ENCODE peak calls at places on chromosome 1, in four cellular contexts. R, D, B and P are unnamed samples.

GRCh38 chr1:36472656-36473055 is 8.5 kb upstream of the MRPS15 start:
- DNase-seq in R (no peak), D (no peak), B (no peak), P (no peak)

GRCh38 chr1:223670458-223671159 is 5.1 kb upstream of the CAPN8 start:
- DNase-seq in R (peak), D (no peak), B (peak), P (peak)

GRCh38 chr1:162942903-162943567 is 82.1 kb upstream of the CCDC190 start:
- DNase-seq in R (no peak), D (no peak), B (no peak), P (no peak)

GRCh38 chr1:55402676-55403464 is 187.7 kb upstream of the USP24 start:
- DNase-seq in R (no peak), D (no peak), B (no peak), P (no peak)

GRCh38 chr1:218451415-218451814 is 106.3 kb downstream of the TGFB2 start:
- DNase-seq in R (no peak), D (no peak), B (no peak), P (no peak)

GRCh38 chr1:246784621-246785535 is 60.7 kb downstream of the SCCPDH start:
- DNase-seq in R (no peak), D (peak), B (no peak), P (no peak)

GRCh38 chr1:170823120-170823519 is 112.2 kb upstream of the MROH9 start:
- DNase-seq in R (no peak), D (no peak), B (no peak), P (no peak)

GRCh38 chr1:232629250-232630046 is 485 bp downstream of the SIPA1L2 start:
- DNase-seq in R (no peak), D (no peak), B (peak), P (peak)

GRCh38 chr1:1988061-1988945 is 15.3 kb downstream of the CFAP74 start:
- DNase-seq in R (no peak), D (no peak), B (no peak), P (no peak)

GRCh38 chr1:245380790-245381535 is 226.2 kb downstream of the KIF26B start:
- DNase-seq in R (no peak), D (no peak), B (no peak), P (no peak)

GRCh38 chr1:218991089-218991488 is 182.6 kb upstream of the LYPLAL1 start:
- DNase-seq in R (no peak), D (no peak), B (no peak), P (no peak)

GRCh38 chr1:54381524-54381923 is 24.7 kb downstream of the SSBP3 start:
- DNase-seq in R (no peak), D (no peak), B (no peak), P (peak)

GRCh38 chr1:158458263-158458662 is 3.4 kb upstream of the OR10K1 start:
- DNase-seq in R (no peak), D (no peak), B (no peak), P (no peak)

GRCh38 chr1:58943776-58944175 is 159.9 kb upstream of the JUN start:
- DNase-seq in R (no peak), D (no peak), B (no peak), P (no peak)

GRCh38 chr1:226984521-226985238 is 44.6 kb downstream of the COQ8A start:
- DNase-seq in R (no peak), D (no peak), B (no peak), P (no peak)

GRCh38 chr1:20699558-20699957 is 18.2 kb downstream of the KIF17 start:
- DNase-seq in R (no peak), D (no peak), B (no peak), P (no peak)

GRCh38 chr1:42914092-42914625 is 44.5 kb downstream of the SLC2A1 start:
- DNase-seq in R (no peak), D (no peak), B (no peak), P (no peak)

GRCh38 chr1:212712451-212713303 is 13.0 kb upstream of the BATF3 start:
- DNase-seq in R (no peak), D (no peak), B (no peak), P (peak)

GRCh38 chr1:44288883-44289282 is 66.2 kb downstream of the ERI3 start:
- DNase-seq in R (no peak), D (no peak), B (no peak), P (no peak)

GRCh38 chr1:10514490-10515235 is 39.9 kb downstream of the PEX14 start:
- DNase-seq in R (no peak), D (no peak), B (peak), P (no peak)
- TF ChIP-seq CTCF in R (peak), D (peak), B (peak), P (peak)

GRCh38 chr1:31861346-31861745 is 45.5 kb upstream of the SPOCD1 start:
- DNase-seq in R (peak), D (no peak), B (no peak), P (peak)
- TF ChIP-seq CTCF in R (peak), D (no peak), B (no peak), P (peak)

GRCh38 chr1:152535774-152536173 is 21.5 kb downstream of the CRCT1 start:
- DNase-seq in R (no peak), D (no peak), B (no peak), P (no peak)

GRCh38 chr1:152537496-152537895 is 23.2 kb downstream of the CRCT1 start:
- DNase-seq in R (no peak), D (no peak), B (no peak), P (no peak)

DNA sequence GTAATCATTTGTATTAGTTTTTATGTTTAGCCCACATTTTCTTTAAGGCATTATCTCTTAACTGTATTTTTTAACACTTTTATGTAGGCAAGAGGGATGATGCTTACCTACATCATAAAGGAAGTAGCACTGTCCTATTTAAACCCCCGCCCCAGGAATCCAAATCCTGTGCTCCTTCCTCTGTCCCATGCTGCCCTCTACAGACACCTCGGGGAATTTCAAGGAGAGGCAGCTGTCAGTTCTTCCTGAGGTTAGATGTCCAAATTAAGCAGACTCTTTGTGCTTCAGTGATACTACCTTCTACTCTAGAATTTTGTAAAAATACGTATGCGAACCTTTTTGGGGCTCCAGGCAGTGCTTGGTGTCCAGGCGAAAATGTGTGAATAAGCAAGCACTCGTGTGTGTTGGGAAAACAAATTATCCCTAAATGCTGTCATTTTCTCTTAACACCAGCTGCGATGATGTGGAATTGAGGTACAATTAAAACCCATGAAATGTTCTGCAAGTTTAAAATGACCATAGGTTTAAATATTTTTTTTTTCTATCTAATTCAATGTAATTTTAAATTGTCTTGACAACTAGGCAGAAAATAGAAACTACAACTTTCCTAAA is 19.2 kb downstream of the CRCT1 start:
- DNase-seq in R (peak), D (no peak), B (peak), P (no peak)
- TF ChIP-seq CTCF in R (peak), D (peak), B (peak), P (peak)

GRCh38 chr1:156602557-156602993 is 1.3 kb upstream of the GPATCH4 start:
- DNase-seq in R (peak), D (no peak), B (peak), P (no peak)

GRCh38 chr1:156601892-156602291 is 613 bp upstream of the GPATCH4 start:
- DNase-seq in R (peak), D (no peak), B (no peak), P (no peak)

GRCh38 chr1:156599811-156600210 is 1.5 kb downstream of the GPATCH4 start:
- DNase-seq in R (peak), D (no peak), B (peak), P (peak)

GRCh38 chr1:156600733-156601121 is 552 bp downstream of the GPATCH4 start:
- DNase-seq in R (no peak), D (no peak), B (no peak), P (no peak)

GRCh38 chr1:156601122-156601830 is at the start of gene GPATCH4:
- DNase-seq in R (peak), D (peak), B (peak), P (peak)
- TF ChIP-seq CTCF in R (no peak), D (no peak), B (no peak), P (no peak)

DNA sequence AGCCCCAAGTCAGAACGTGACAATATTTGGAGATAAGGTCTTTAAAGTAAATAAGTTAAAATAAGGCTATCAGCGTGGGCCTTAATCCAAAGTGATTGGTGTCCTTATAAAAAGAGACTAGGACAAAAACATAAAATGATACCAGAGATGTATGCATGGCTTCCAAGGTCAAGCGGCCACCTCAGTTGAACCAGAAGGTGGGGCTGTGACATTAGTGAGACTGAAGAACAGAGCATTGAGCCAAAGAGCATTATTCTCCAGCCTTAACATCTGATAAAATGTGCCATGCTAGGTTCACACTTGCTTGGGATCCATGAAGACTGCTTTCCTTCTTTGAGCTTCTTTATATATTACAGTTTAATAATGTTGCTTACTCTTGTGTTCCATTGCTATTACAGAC is 554.6 kb downstream of the PLA2G4A start:
- DNase-seq in R (no peak), D (no peak), B (no peak), P (no peak)
- TF ChIP-seq CTCF in R (peak), D (no peak), B (no peak), P (no peak)

DNA sequence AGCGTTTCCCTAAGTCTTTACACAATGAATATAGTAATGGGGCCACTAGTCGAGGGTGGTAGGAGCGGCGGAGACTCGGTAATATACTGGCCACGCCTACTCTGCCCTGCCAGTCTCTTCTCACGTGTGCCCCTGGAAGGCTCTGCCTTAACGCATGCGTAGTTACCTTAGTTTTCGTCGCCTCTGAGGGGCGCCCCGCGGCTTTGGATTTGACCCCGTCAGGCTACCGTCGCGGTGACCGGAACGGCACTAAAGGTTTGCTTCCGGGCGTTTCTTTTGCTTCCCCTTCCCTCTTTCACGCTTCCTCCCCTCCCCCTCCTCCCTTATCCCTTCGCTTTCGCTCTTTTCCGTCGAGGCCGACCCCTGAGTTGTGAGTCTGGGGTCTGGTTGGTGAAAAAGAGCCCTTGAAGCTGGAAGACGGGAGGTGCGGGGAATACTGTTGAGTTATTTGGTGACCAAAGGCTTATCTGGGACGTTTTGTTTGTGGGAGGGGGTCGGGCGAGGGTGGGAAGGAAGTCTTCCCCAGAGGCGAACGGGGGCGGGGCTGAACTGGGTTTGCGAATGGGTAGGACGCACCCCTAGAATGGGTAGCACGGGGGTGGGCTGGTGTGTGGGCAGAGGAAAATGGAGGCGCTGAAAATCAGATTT is at the start of gene SETDB1:
- DNase-seq in R (peak), D (peak), B (peak), P (peak)
- TF ChIP-seq CTCF in R (peak), D (no peak), B (no peak), P (no peak)

DNA sequence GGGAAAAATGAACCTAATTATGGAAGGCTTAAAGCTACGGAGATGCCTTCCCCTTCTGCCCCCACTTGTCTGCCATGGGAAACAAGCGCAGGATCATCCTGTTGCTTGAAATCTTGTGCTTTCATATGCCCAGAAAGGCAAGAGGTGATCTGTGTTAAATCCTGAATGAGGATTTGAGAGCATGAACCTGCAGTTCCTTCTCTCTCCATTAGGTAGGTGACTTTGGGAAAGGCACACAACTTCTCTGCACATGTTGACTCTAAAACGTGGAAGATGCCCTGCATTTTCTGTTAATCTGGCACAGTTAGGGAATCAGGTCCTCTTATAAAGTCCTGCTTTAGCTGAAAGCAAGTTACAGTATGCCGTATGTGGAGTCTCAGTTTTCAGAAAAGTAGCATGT is 46.6 kb upstream of the MTR start:
- DNase-seq in R (peak), D (no peak), B (peak), P (no peak)
- TF ChIP-seq CTCF in R (peak), D (peak), B (no peak), P (no peak)

GRCh38 chr1:192577145-192578140 is 1.9 kb downstream of the RGS1 start:
- DNase-seq in R (no peak), D (no peak), B (no peak), P (no peak)

GRCh38 chr1:192581131-192581927 is 5.8 kb downstream of the RGS1 start:
- DNase-seq in R (no peak), D (no peak), B (no peak), P (no peak)

GRCh38 chr1:192579319-192579738 is 3.8 kb downstream of the RGS1 start:
- DNase-seq in R (no peak), D (no peak), B (no peak), P (no peak)

GRCh38 chr1:192578144-192578909 is 2.8 kb downstream of the RGS1 start:
- DNase-seq in R (no peak), D (no peak), B (no peak), P (no peak)

DNA sequence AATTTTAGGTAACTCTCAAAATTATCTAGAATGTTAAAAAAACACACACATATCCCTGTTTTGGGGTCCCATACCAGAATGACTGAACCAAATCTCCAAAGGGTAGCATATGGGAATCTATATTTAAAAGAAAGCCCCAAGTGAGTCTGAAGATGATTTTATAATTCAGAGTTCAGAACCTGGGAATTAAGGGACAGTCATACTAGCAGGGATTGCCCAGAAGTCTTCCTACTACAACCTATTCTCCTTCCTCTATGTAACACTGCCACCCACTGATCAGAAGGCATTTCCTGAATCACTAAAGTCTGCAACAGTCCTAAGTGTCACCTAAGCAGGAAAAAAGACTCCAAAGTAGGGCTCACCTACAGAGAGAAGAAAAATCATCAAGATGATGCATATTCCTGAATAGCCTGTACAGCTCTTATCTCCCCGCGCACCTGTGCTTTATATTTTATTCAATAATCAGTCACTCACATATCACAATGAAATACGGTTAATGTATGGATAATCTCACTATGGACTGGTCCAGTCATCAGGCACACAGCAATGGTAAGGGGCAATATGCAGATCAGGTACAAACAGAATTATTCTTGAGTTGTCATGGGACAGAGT is 4.9 kb downstream of the RGS1 start:
- DNase-seq in R (peak), D (peak), B (peak), P (peak)
- TF ChIP-seq CTCF in R (peak), D (peak), B (peak), P (peak)